ENCODE peak calls at places on chromosomes 2 and 18, in seven cellular contexts. T is AG04450, I is IMR-90, M is brain microvascular endothelial cell, Z is foreskin keratinocyte, B is A549, V is heart left ventricle. U is an unnamed sample.
A peak's percentile ranks its signal among the peaks of the same experiment; 100 is the strongest.

GRCh38 chr2:71850306-71850801 is 297.3 kb downstream of the CYP26B1 start:
- DNase-seq in T (no peak), I (no peak), M (no peak), Z (no peak), B (no peak), V (no peak), U (no peak)

GRCh38 chr18:35042389-35043066 is 1.3 kb downstream of the MAPRE2 start:
- DNase-seq in T (no peak), I (no peak), M (no peak), Z (no peak), B (no peak), V (no peak), U (no peak)

GRCh38 chr2:215598376-215598975 is 162.6 kb upstream of the FN1 start:
- DNase-seq in T (peak; percentile 82), I (peak; percentile 94), M (peak; percentile 71), Z (no peak), B (no peak), V (no peak), U (no peak)

GRCh38 chr18:26460449-26461091 is 87.8 kb downstream of the KCTD1 start:
- DNase-seq in T (no peak), I (peak; percentile 38), M (peak; percentile 84), Z (peak; percentile 83), B (peak; percentile 41), V (peak; percentile 51), U (peak; percentile 72)

GRCh38 chr2:18648161-18648560 is 58.8 kb upstream of the NT5C1B start:
- DNase-seq in T (no peak), I (no peak), M (no peak), Z (no peak), B (no peak), V (no peak), U (no peak)

GRCh38 chr2:47652041-47652713 is 130.8 kb upstream of the MSH6 start:
- DNase-seq in T (no peak), I (no peak), M (no peak), Z (no peak), B (no peak), V (no peak), U (no peak)

GRCh38 chr2:231545105-231545902 is 15.1 kb upstream of the NMUR1 start:
- DNase-seq in T (no peak), I (peak; percentile 53), M (peak; percentile 89), Z (no peak), B (no peak), V (peak; percentile 60), U (no peak)

GRCh38 chr2:234446404-234447076 is 50.3 kb downstream of the ARL4C start:
- DNase-seq in T (no peak), I (no peak), M (no peak), Z (peak; percentile 96), B (no peak), V (peak; percentile 77), U (peak; percentile 84)

GRCh38 chr18:5424903-5425302 is 118.9 kb downstream of the EPB41L3 start:
- DNase-seq in T (no peak), I (peak; percentile 65), M (peak; percentile 39), Z (peak; percentile 4), B (peak; percentile 32), V (no peak), U (no peak)

GRCh38 chr2:75311993-75312392 is 112.7 kb upstream of the TACR1 start:
- DNase-seq in T (no peak), I (no peak), M (no peak), Z (no peak), B (peak; percentile 32), V (no peak), U (no peak)

GRCh38 chr18:76615065-76615733 is 120.2 kb upstream of the ZNF516 start:
- DNase-seq in T (no peak), I (peak; percentile 27), M (no peak), Z (no peak), B (no peak), V (no peak), U (no peak)

GRCh38 chr2:17136895-17137294 is 381.3 kb downstream of the RAD51AP2 start:
- DNase-seq in T (no peak), I (no peak), M (no peak), Z (no peak), B (no peak), V (no peak), U (no peak)

GRCh38 chr2:129673234-129673633 is 306.2 kb upstream of the RAB6C start:
- DNase-seq in T (no peak), I (no peak), M (no peak), Z (no peak), B (no peak), V (no peak), U (no peak)

GRCh38 chr2:168231609-168232241 is 15.7 kb downstream of the STK39 start:
- DNase-seq in T (no peak), I (no peak), M (no peak), Z (no peak), B (no peak), V (peak; percentile 66), U (no peak)

GRCh38 chr2:101697124-101697793 is at the start of gene MAP4K4:
- DNase-seq in T (peak; percentile 49), I (peak; percentile 77), M (peak; percentile 78), Z (peak; percentile 53), B (peak; percentile 82), V (peak; percentile 93), U (peak; percentile 84)
- TF ChIP-seq CTCF in T (peak; percentile 38), I (peak; percentile 12), M (peak; percentile 39), Z (peak; percentile 67), B (peak; percentile 41), V (peak; percentile 15), U (peak; percentile 44)

GRCh38 chr18:60117321-60117720 is 217.5 kb downstream of the PMAIP1 start:
- DNase-seq in T (no peak), I (no peak), M (no peak), Z (no peak), B (no peak), V (no peak), U (no peak)
- H3K27ac ChIP-seq in T (no peak overlapping the region), I (no peak overlapping the region), M (no peak overlapping the region), Z (no peak overlapping the region), B (no peak overlapping the region), V (no peak overlapping the region), U (no peak overlapping the region)

GRCh38 chr2:157194097-157194688 is 63.3 kb upstream of the GALNT5 start:
- DNase-seq in T (no peak), I (peak; percentile 72), M (peak; percentile 67), Z (no peak), B (peak; percentile 63), V (no peak), U (peak; percentile 42)
- TF ChIP-seq CTCF in T (peak; percentile 75), I (peak; percentile 86), M (peak; percentile 73), Z (peak; percentile 93), B (peak; percentile 90), V (peak; percentile 46), U (peak; percentile 81)

GRCh38 chr2:164896634-164897033 is 55.0 kb upstream of the COBLL1 start:
- DNase-seq in T (no peak), I (peak; percentile 82), M (peak; percentile 79), Z (peak; percentile 79), B (peak; percentile 60), V (no peak), U (peak; percentile 77)

GRCh38 chr2:164903214-164903613 is 52.1 kb downstream of the SLC38A11 start:
- DNase-seq in T (peak; percentile 27), I (peak; percentile 77), M (peak; percentile 72), Z (no peak), B (no peak), V (no peak), U (no peak)

GRCh38 chr2:164897521-164898260 is 56.1 kb upstream of the COBLL1 start:
- DNase-seq in T (no peak), I (no peak), M (no peak), Z (no peak), B (no peak), V (no peak), U (no peak)

GRCh38 chr2:164896226-164896625 is 54.6 kb upstream of the COBLL1 start:
- DNase-seq in T (no peak), I (peak; percentile 63), M (peak; percentile 27), Z (no peak), B (no peak), V (no peak), U (no peak)

DNA sequence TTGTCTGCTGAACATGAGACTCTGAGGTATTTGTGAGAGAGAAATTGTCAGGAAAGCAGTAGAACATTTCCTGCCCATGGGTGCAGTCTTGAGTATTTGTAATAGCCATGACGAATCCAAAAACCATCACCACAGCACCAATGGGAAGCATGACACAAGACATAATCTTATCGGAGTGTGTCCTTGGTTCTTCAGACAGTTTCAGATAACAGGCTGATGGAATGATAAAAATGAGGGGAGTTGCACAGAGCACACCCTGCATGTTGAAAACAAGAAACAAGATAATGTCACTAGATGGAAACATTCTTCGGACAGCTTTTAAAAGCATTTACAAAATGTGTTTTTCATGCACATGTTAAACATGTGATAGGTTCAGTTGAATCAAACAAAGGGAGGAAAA is 56.9 kb downstream of the SLC38A11 start:
- DNase-seq in T (no peak), I (peak; percentile 86), M (peak; percentile 97), Z (peak; percentile 50), B (peak; percentile 81), V (no peak), U (no peak)
- H3K27ac ChIP-seq in T (no peak overlapping the region), I (no peak overlapping the region), M (peak overlapping the region; percentile 90), Z (peak overlapping the region; percentile 56), B (peak overlapping the region; percentile 44), V (no peak overlapping the region), U (no peak overlapping the region)

DNA sequence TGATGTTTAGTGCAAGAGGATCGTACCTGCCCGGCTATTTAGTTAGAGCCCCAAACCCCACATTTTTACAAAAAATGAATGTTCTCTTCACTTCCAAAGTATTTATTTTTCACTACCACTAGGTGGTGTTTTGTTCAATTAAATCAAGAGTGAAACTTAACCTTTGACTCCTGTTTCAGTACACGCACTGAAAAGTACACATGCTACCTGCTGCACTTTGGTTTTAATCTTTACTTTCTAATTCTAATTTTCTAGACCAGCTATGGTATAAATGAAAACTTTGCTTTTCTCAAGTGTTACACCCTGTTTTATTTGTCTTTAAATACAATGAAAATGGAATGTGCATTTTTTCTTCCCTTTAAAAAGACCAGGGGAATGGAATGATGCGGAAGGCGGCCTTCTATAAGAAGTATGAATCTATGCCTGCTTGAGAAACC is 31.4 kb upstream of the CHN1 start:
- DNase-seq in T (no peak), I (peak; percentile 24), M (no peak), Z (no peak), B (peak; percentile 41), V (no peak), U (peak; percentile 37)
- TF ChIP-seq CTCF in T (peak; percentile 51), I (peak; percentile 52), M (peak; percentile 29), Z (peak; percentile 67), B (peak; percentile 71), V (peak; percentile 43), U (peak; percentile 47)

GRCh38 chr18:32310119-32310518 is 120.3 kb downstream of the MEP1B start:
- DNase-seq in T (peak; percentile 61), I (peak; percentile 89), M (peak; percentile 58), Z (no peak), B (no peak), V (no peak), U (no peak)
- H3K27ac ChIP-seq in T (no peak overlapping the region), I (no peak overlapping the region), M (peak overlapping the region; percentile 26), Z (no peak overlapping the region), B (no peak overlapping the region), V (no peak overlapping the region), U (no peak overlapping the region)

DNA sequence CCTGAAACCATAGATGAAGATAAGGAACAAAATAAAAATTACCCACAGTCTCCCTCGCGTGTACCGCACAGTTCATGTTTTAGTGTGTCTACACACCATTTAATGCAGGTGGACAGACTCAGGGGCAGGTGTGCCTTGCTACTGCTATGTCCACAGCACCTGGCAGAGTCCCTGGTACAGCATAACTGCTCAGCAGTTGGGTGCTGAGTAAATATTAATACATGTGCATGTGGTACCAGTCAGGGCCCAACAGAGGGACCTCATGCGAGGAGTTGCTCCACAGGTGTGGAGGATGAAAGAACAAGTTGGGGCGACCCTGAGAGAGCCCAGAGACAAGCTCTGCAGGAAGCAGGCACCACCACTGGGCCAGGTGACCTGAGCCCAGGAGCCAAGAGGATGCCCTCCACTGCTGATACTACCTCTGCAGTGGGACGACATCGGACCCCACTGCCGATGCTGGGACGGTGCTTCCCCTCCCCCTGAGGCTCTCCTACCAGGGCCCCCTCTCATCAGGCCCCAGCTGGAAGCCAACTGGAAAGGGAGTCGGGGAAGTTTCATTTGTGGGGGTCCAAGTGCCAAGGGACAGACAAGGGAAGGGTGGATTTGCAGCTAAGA is 100.8 kb downstream of the NEDD4L start:
- DNase-seq in T (no peak), I (no peak), M (no peak), Z (no peak), B (no peak), V (no peak), U (no peak)
- TF ChIP-seq CTCF in T (no peak), I (no peak), M (no peak), Z (no peak), B (no peak), V (no peak), U (no peak)